ENCODE peak calls at places on chromosome 19, in four cellular contexts. W is fibroblast of villous mesenchyme, S is cardiac muscle cell, P is brain microvascular endothelial cell. A is an unnamed sample.

GRCh38 chr19:41431426-41432386 is 4.5 kb upstream of the B3GNT8 start:
- DNase-seq in W (peak), S (peak), P (peak), A (peak)

GRCh38 chr19:54916822-54917221 is 10.9 kb downstream of the NCR1 start:
- DNase-seq in W (no peak), S (no peak), P (no peak), A (no peak)

GRCh38 chr19:41641879-41642485 is 15.1 kb upstream of the CEACAM4 start:
- DNase-seq in W (peak), S (peak), P (peak), A (peak)

GRCh38 chr19:13099073-13099999 is 3.3 kb downstream of the LYL1 start:
- DNase-seq in W (peak), S (no peak), P (no peak), A (peak)

GRCh38 chr19:15218501-15218900 is 13.7 kb downstream of the EPHX3 start:
- DNase-seq in W (no peak), S (no peak), P (no peak), A (no peak)

GRCh38 chr19:47331931-47332547 is at the start of gene C5AR2:
- DNase-seq in W (no peak), S (no peak), P (no peak), A (peak)

GRCh38 chr19:39515551-39516191 is 732 bp downstream of the SELENOV start:
- DNase-seq in W (no peak), S (peak), P (no peak), A (no peak)

GRCh38 chr19:23075031-23075733 is 41.6 kb upstream of the ZNF730 start:
- DNase-seq in W (peak), S (peak), P (peak), A (peak)

GRCh38 chr19:16612631-16613030 is 15.4 kb downstream of the MED26 start:
- DNase-seq in W (peak), S (no peak), P (no peak), A (peak)

GRCh38 chr19:31334849-31335624 is 14.2 kb downstream of the TSHZ3 start:
- DNase-seq in W (peak), S (no peak), P (no peak), A (peak)

GRCh38 chr19:15025237-15025636 is 24.0 kb upstream of the CASP14 start:
- DNase-seq in W (no peak), S (no peak), P (no peak), A (no peak)

GRCh38 chr19:40921005-40921897 is 39.2 kb upstream of the CYP2A7 start:
- DNase-seq in W (peak), S (peak), P (no peak), A (no peak)

DNA sequence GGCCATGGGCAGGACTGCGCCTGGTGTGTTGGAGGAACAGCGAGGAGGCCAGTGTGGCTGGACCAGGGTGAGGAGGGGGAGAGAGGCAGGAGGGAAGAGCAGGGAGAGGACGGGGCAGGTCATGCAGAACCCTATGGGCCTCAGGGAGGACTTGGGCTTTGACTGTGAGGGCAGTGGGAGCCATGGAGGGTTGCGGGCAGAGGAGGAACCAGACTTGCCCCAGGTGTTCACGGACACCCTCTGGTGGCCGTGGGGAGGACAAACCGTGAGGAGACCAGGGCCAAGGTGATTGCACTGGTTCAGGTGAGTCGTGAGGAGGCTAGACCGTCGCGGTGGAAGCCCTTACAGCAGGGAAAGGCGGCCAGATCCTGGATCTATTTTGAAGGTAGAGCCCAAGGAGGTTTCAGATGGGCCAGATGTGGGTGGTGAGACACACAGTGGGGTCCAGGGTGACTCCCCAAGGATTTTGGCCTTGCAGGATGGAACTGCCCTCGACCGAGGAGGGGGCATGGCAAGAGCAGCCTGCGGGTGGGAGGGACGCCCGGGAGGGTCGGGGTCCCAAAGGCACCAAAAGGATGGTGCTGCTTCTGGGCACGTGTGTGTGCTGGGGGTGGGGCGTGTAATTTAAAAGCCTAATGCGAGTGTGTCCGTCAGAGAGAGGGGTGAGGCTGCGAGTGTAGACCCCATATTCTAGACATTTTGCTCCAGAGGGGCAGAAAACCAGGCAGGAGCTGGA is 2.7 kb upstream of the REXO1 start:
- DNase-seq in W (no peak), S (no peak), P (no peak), A (no peak)
- TF ChIP-seq CTCF in W (no peak), S (no peak), P (peak), A (peak)

GRCh38 chr19:51110666-51110971 is 2.4 kb upstream of the CTU1 start:
- DNase-seq in W (no peak), S (no peak), P (no peak), A (no peak)

GRCh38 chr19:51107406-51108065 is 673 bp downstream of the CTU1 start:
- DNase-seq in W (no peak), S (no peak), P (peak), A (peak)

GRCh38 chr19:51108805-51109146 is 567 bp upstream of the CTU1 start:
- DNase-seq in W (no peak), S (no peak), P (no peak), A (no peak)

GRCh38 chr19:51111606-51112005 is 3.4 kb upstream of the CTU1 start:
- DNase-seq in W (no peak), S (no peak), P (no peak), A (no peak)

GRCh38 chr19:51108066-51108804 is at the start of gene CTU1:
- DNase-seq in W (peak), S (peak), P (peak), A (peak)
- TF ChIP-seq CTCF in W (no peak), S (no peak), P (no peak), A (peak)

DNA sequence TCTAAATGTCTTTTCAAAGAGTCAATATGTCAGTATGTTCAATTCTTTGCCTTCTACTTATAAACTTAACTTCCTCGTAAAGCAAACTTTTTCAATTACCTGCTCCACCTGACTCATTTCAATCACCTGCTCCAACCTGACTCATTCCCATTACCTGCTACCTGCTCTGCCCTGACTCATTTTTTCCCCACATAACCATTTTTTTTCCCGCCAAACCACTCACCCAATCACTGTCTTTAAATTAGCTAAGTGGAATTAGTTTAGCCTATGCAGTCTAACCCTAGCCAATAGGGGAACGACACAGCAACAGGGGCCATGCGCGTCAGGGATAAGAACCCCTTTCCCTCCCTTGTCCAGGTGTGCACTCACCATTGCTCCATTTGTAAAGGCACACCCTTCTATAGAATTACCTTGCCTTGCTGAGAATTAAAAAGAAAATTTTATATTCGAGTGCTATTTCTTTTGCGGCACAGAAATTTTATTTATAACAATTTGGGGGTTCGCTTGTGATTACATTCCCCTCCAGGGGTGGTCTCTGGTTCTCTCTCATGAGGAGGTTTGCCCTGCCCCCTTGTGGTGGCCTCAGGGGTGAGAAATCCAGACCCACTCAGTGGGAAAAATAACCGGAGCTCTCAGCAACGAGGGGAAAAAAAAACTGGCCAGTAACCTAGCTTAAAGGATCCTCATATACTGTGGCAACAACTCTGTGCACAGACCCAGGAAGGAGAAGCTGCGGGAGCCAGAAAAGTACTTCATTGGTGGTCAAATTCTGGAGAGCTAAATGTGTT is 193.1 kb downstream of the ZNF486 start:
- DNase-seq in W (no peak), S (peak), P (no peak), A (no peak)
- TF ChIP-seq CTCF in W (no peak), S (no peak), P (peak), A (no peak)

GRCh38 chr19:4624733-4625362 is 14.5 kb upstream of the TNFAIP8L1 start:
- DNase-seq in W (no peak), S (peak), P (no peak), A (peak)
- TF ChIP-seq CTCF in W (peak), S (peak), P (peak), A (peak)

GRCh38 chr19:18074192-18074591 is 12.5 kb downstream of the IL12RB1 start:
- DNase-seq in W (no peak), S (no peak), P (no peak), A (no peak)
- TF ChIP-seq CTCF in W (no peak), S (no peak), P (peak), A (no peak)

DNA sequence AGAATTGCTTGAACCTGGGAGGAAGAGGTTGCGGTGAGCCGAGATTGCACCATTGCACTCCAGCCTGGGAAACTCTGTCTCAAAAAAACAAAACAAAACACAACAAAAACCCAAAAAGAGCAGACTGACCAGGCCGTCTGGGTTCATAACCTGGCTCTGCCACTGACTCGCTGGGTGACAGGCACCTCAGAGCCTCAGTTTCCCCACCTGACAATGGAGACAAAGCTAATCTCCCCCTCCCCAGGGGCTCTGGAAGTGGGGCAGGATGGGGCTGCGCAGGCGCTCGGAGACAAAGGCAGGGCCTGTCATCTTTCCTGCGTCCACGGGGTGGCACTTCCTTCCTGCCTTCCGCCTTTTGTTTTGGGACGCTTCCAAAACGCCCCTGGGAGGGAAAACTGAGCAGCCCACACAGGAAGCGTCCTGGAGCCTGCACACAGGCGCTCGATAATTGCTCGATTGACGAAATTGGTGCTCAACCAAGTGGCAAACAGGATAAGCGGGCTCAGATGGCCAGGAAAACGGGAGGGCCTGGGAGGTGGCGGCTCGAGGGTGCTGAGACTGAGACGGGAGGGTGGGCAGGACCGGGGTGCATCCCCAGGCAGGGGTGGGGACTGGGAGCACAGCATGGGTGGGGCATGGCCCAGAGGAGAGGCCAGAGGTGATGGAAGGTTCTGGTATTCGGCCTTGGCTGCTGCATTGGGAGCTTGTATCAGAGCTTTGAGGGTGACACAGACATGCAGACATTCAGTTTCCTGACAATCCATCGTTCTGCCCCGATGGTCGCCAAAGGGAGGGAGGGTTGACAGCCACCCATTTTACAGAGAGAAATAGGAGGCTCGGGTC is 17.8 kb downstream of the SPC24 start:
- DNase-seq in W (peak), S (peak), P (peak), A (peak)
- TF ChIP-seq CTCF in W (peak), S (peak), P (peak), A (peak)

A was measured in cardiac fibroblast.